ENCODE peak calls at places on chromosomes 11 and 22, in ten cellular contexts. B, W, D, Z, G, R, T, M, Q and S are unnamed samples.

GRCh38 chr11:27934830-27935145 is 173.2 kb downstream of the KIF18A start:
- DNase-seq in B (peak; percentile 98), W (no peak), D (peak; percentile 98), Z (no peak), G (no peak), R (no peak), T (peak; percentile 90), M (peak; percentile 85), Q (no peak), S (peak; percentile 51)

GRCh38 chr11:131710511-131710910 is 340.1 kb downstream of the NTM start:
- DNase-seq in B (peak; percentile 45), W (no peak), D (peak; percentile 38), Z (no peak), G (no peak), R (no peak), T (no peak), M (no peak), Q (no peak), S (no peak)

GRCh38 chr22:24514241-24515024 is 19.3 kb downstream of the UPB1 start:
- DNase-seq in B (no peak), W (no peak), D (no peak), Z (no peak), G (peak; percentile 1), R (no peak), T (no peak), M (no peak), Q (no peak), S (no peak)

GRCh38 chr11:17477084-17477333 is 364 bp upstream of the ABCC8 start:
- DNase-seq in B (no peak), W (no peak), D (no peak), Z (no peak), G (no peak), R (no peak), T (no peak), M (no peak), Q (no peak), S (no peak)

GRCh38 chr11:45107051-45107450 is 39.4 kb upstream of the PRDM11 start:
- DNase-seq in B (no peak), W (no peak), D (no peak), Z (no peak), G (no peak), R (peak; percentile 47), T (no peak), M (no peak), Q (no peak), S (no peak)

GRCh38 chr11:58301576-58301975 is 33.5 kb upstream of the OR10W1 start:
- DNase-seq in B (peak; percentile 74), W (no peak), D (peak; percentile 84), Z (no peak), G (no peak), R (no peak), T (peak; percentile 33), M (no peak), Q (no peak), S (no peak)

GRCh38 chr11:69950120-69950519 is 128.0 kb upstream of the ANO1 start:
- DNase-seq in B (no peak), W (no peak), D (peak; percentile 31), Z (no peak), G (peak; percentile 30), R (no peak), T (no peak), M (no peak), Q (no peak), S (no peak)

GRCh38 chr11:111823629-111824028 is 47.8 kb downstream of the ALG9 start:
- DNase-seq in B (no peak), W (no peak), D (no peak), Z (no peak), G (no peak), R (no peak), T (no peak), M (no peak), Q (no peak), S (no peak)

GRCh38 chr22:23091760-23092159 is 21.4 kb downstream of the GNAZ start:
- DNase-seq in B (no peak), W (no peak), D (no peak), Z (no peak), G (no peak), R (no peak), T (no peak), M (no peak), Q (no peak), S (no peak)

GRCh38 chr22:29369460-29369859 is 18.9 kb downstream of the AP1B1 start:
- DNase-seq in B (peak; percentile 87), W (peak; percentile 46), D (peak; percentile 76), Z (peak; percentile 64), G (peak; percentile 83), R (peak; percentile 89), T (no peak), M (no peak), Q (peak; percentile 67), S (peak; percentile 80)

GRCh38 chr11:45538363-45538762 is 127.1 kb downstream of the CHST1 start:
- DNase-seq in B (no peak), W (no peak), D (no peak), Z (peak; percentile 18), G (peak; percentile 63), R (no peak), T (no peak), M (no peak), Q (no peak), S (peak; percentile 13)

GRCh38 chr11:37104380-37104779 is 506.3 kb upstream of the RAG2 start:
- DNase-seq in B (peak; percentile 30), W (no peak), D (no peak), Z (no peak), G (no peak), R (no peak), T (no peak), M (no peak), Q (no peak), S (peak; percentile 15)

GRCh38 chr11:11363674-11364073 is 10.6 kb upstream of the CSNK2A3 start:
- DNase-seq in B (no peak), W (no peak), D (no peak), Z (no peak), G (no peak), R (no peak), T (no peak), M (no peak), Q (no peak), S (no peak)

GRCh38 chr11:114612686-114613085 is 17.1 kb upstream of the NXPE4 start:
- DNase-seq in B (no peak), W (no peak), D (no peak), Z (no peak), G (no peak), R (no peak), T (no peak), M (no peak), Q (no peak), S (no peak)
- H3K9me3 ChIP-seq in B (no peaks in the 10 kb centered on the region), W (peaks cover 16% of the 10 kb centered on the region), D (no peaks in the 10 kb centered on the region), Z (peaks cover 10% of the 10 kb centered on the region), G (no peaks in the 10 kb centered on the region), R (no peaks in the 10 kb centered on the region), T (no peaks in the 10 kb centered on the region), M (no peaks in the 10 kb centered on the region), Q (no peaks in the 10 kb centered on the region), S (no peaks in the 10 kb centered on the region)

DNA sequence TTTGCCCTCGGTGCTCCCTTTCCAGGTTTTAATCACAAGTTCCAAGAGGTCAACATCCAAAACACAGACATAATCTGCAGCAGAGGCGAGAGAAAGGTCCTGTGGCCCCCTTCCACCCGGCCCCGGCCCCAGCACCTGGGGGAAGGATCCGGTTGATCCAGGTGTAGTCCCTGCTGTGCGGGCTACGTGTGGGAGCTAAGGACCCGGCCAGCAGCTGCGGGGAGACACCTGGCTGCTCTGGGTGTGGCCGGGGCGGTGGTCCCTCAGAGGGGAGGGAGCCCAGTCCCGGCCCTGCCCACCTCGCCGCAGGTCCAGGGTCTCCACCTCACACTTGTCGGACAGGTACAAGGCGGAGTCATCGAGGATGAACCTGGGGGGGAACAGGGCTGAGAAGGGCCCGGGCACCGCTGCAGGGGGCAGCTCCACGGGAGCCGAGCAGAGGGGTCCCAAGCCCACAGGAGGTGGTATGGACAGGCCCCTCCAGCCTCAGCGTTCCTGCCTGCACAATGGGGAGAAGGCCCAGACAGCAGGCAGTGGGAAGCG is 13.6 kb downstream of the ATG2A start:
- DNase-seq in B (no peak), W (no peak), D (no peak), Z (no peak), G (no peak), R (no peak), T (no peak), M (no peak), Q (no peak), S (no peak)
- H3K4me3 ChIP-seq in B (no peak overlapping the region), W (no peak overlapping the region), D (no peak overlapping the region), Z (no peak overlapping the region), G (no peak overlapping the region), R (no peak overlapping the region), T (no peak overlapping the region), M (no peak overlapping the region), Q (no peak overlapping the region), S (no peak overlapping the region)

DNA sequence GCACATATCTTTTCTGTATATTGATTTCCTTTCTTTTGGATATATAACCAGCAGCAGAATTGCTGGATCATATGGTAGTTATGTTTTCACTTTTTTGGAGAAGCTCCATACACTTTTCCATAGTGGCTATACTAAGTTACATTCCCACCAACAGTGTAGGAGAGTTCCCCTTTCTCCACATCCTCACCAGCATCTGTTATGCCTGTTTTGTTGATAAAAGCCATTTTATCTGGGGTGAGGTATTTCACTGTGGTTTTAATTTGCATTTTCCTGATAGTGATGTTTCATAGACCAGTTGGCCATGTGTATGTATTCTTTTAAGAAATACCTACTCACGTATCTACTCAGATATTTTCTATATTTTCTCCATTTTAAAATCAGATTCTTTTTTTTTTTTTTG is 419.3 kb upstream of the FAT3 start:
- DNase-seq in B (peak; percentile 19), W (no peak), D (no peak), Z (no peak), G (no peak), R (no peak), T (no peak), M (no peak), Q (no peak), S (no peak)
- H3K9me3 ChIP-seq in B (no peaks in the 10 kb centered on the region), W (no peaks in the 10 kb centered on the region), D (no peaks in the 10 kb centered on the region), Z (no peaks in the 10 kb centered on the region), G (no peaks in the 10 kb centered on the region), R (peaks cover 8% of the 10 kb centered on the region), T (peaks cover under 1% of the 10 kb centered on the region), M (no peaks in the 10 kb centered on the region), Q (no peaks in the 10 kb centered on the region), S (no peaks in the 10 kb centered on the region)

DNA sequence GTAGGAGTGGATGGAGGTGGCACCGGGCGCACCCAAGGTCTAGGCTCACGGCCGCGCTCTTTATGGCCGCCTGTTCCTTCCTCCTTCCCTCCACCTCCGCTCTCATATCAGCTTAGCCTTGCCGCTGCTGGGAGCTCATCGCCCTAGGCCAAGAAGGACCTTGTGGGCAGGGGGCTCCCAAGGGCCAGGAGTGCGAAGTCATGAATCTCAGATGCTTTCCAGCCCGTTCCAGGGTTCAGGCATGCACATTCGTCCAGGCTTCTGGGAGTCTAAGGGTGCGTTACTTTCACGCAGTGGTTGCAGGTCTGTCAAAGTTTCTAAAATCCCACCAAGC is 4.1 kb upstream of the GALR3 start:
- DNase-seq in B (no peak), W (no peak), D (no peak), Z (no peak), G (no peak), R (no peak), T (no peak), M (no peak), Q (no peak), S (no peak)
- H3K4me3 ChIP-seq in B (no peak overlapping the region), W (no peak overlapping the region), D (no peak overlapping the region), Z (peak overlapping the region; percentile 64), G (peak overlapping the region; percentile 60), R (no peak overlapping the region), T (peak overlapping the region; percentile 32), M (no peak overlapping the region), Q (peak overlapping the region; percentile 47), S (no peak overlapping the region)